ENCODE peak calls at places on chromosomes 4 and X, in four cellular contexts. S, Y, U and V are unnamed samples. For H3K9me3, the result is how much of the 10 kb centered on the place peaks cover.

GRCh38 chr4:150722908-150723362 is 141.0 kb downstream of the MAB21L2 start:
- DNase-seq in S (peak), Y (no peak), U (peak), V (peak)

GRCh38 chr4:153222790-153223417 is 18.7 kb downstream of the TRIM2 start:
- DNase-seq in U (peak), S (peak), Y (peak), V (peak)

GRCh38 chrX:131287556-131288179 is 1.4 kb downstream of the IGSF1 start:
- DNase-seq in S (no peak), U (no peak), Y (no peak), V (peak)

GRCh38 chr4:148961526-148961925 is 519.3 kb upstream of the NR3C2 start:
- DNase-seq in Y (no peak), U (no peak), S (no peak), V (no peak)

GRCh38 chrX:152865232-152865920 is 32.5 kb upstream of the ZNF185 start:
- DNase-seq in S (no peak), Y (no peak), U (no peak), V (no peak)

GRCh38 chr4:41142946-41143720 is 71.2 kb downstream of the APBB2 start:
- DNase-seq in Y (no peak), S (no peak), U (peak), V (peak)

GRCh38 chr4:112348488-112349158 is 51.5 kb downstream of the ALPK1 start:
- DNase-seq in U (peak), Y (no peak), S (peak), V (peak)

GRCh38 chrX:7261672-7262332 is 113.8 kb upstream of the PUDP start:
- DNase-seq in S (no peak), Y (no peak), U (no peak), V (no peak)

GRCh38 chr4:80694178-80694577 is 336.3 kb upstream of the BMP3 start:
- DNase-seq in S (no peak), Y (no peak), U (no peak), V (no peak)

GRCh38 chr4:88804234-88804633 is 106.6 kb upstream of the NAP1L5 start:
- DNase-seq in U (no peak), Y (no peak), S (no peak), V (no peak)

GRCh38 chrX:9966775-9967408 is at the start of gene CLDN34:
- DNase-seq in Y (no peak), S (no peak), U (no peak), V (no peak)

GRCh38 chr4:124566030-124566429 is 146.5 kb downstream of the ANKRD50 start:
- DNase-seq in U (no peak), Y (no peak), S (no peak), V (no peak)

GRCh38 chr4:76681996-76682395 is 215.9 kb downstream of the SOWAHB start:
- DNase-seq in S (no peak), Y (no peak), U (no peak), V (no peak)

GRCh38 chr4:102172341-102172740 is 172.9 kb downstream of the SLC39A8 start:
- DNase-seq in U (no peak), Y (no peak), S (no peak), V (no peak)

GRCh38 chr4:90486346-90486745 is 359.2 kb downstream of the CCSER1 start:
- DNase-seq in S (no peak), U (no peak), Y (no peak), V (no peak)

GRCh38 chrX:45849261-45849660 is 648.6 kb upstream of the DIPK2B start:
- DNase-seq in U (peak), Y (no peak), S (no peak), V (peak)

GRCh38 chrX:72031118-72031517 is 100.6 kb downstream of the RTL5 start:
- DNase-seq in Y (no peak), U (no peak), S (no peak), V (no peak)

GRCh38 chrX:30280428-30280827 is 28.8 kb downstream of the NR0B1 start:
- DNase-seq in S (no peak), U (no peak), Y (no peak), V (no peak)

GRCh38 chr4:183834252-183834651 is 70.9 kb upstream of the STOX2 start:
- DNase-seq in U (no peak), Y (no peak), S (no peak), V (no peak)

GRCh38 chr4:1746265-1746691 is 25.0 kb downstream of the TACC3 start:
- DNase-seq in Y (peak), S (peak), U (peak), V (peak)

GRCh38 chrX:28120076-28120475 is 138.8 kb upstream of the DCAF8L1 start:
- DNase-seq in Y (no peak), U (no peak), S (no peak), V (no peak)

GRCh38 chr4:118047043-118047442 is 12.8 kb downstream of the NDST3 start:
- DNase-seq in Y (no peak), S (no peak), U (no peak), V (no peak)
- H3K9me3 ChIP-seq in Y (under half), S (under half), U (under half), V (under half)

GRCh38 chr4:168978001-168978700 is 31.9 kb downstream of the CBR4 start:
- DNase-seq in S (no peak), U (no peak), Y (no peak), V (no peak)

DNA sequence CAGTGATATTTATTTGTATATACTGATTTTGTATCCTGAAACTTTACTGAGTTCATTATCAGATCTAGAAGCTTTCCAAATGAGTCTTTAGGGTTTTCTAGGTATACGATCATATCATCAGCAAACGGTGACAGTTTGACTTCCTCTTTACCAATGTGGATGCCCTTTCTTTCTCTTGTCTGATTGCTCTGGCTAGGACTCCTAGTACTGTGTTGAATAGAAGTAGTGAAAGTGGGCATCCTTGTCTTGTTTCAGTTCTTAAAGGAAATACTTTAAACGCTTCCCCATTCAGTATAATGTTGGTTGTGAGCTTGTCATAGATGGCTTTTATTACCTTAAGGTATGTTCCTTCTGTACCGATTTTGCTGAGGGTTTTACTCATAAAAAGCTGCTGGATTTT is 37.5 kb downstream of the CBR4 start:
- DNase-seq in S (no peak), Y (no peak), U (no peak), V (no peak)
- H3K9me3 ChIP-seq in S (under half), Y (under half), U (under half), V (under half)

GRCh38 chrX:55240788-55241187 is 20.6 kb downstream of the PAGE5 start:
- DNase-seq in U (no peak), S (no peak), Y (no peak), V (no peak)
- H3K9me3 ChIP-seq in U (under half), S (under half), Y (under half), V (under half)

DNA sequence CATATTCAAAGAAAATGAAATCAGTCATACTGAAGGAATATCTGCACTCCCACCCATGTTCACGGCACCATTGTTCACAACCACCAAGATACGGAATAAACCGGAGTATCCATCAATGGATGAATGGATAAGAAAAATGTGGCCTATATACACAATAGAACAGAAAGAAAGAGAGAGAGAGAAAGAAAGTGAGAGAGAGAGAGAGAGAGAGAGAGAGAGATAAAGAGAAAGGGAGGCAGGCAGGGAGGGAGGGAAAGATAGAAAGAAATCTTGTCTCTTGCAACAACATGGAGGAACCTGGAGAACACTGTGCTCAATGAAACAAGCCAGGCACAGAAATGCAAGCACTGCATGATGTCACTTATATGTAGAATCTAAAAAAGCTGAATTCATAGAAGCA is 52.4 kb downstream of the ANKRD17 start:
- DNase-seq in Y (no peak), U (no peak), S (no peak), V (no peak)
- H3K9me3 ChIP-seq in Y (under half), U (under half), S (under half), V (under half)

GRCh38 chr4:189092596-189092995 is 848.1 kb upstream of the FRG1 start:
- DNase-seq in S (no peak), U (peak), Y (no peak), V (no peak)
- H3K9me3 ChIP-seq in S (under half), U (under half), Y (under half), V (under half)

DNA sequence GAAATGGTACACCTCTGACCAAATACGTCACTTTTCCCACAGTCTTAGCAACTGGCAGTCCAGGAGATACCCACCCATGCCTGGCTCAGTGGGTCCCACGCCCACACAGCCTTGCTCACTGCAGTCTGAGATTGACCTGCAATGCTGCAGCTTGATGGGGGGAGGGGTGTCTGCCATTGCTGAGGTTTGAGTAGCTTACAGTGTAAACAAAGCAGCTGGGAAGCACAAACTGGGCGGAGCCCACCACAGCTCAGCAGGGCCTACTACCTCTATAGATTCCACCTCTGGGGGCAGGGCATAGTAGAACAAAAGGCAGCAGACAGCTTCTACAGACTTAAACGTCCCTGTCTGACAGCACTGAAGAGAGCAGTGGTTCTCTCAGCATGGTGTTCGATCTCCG is 52.7 kb downstream of the AMER1 start:
- DNase-seq in S (peak), U (no peak), Y (no peak), V (peak)
- H3K9me3 ChIP-seq in S (under half), U (under half), Y (under half), V (under half)

DNA sequence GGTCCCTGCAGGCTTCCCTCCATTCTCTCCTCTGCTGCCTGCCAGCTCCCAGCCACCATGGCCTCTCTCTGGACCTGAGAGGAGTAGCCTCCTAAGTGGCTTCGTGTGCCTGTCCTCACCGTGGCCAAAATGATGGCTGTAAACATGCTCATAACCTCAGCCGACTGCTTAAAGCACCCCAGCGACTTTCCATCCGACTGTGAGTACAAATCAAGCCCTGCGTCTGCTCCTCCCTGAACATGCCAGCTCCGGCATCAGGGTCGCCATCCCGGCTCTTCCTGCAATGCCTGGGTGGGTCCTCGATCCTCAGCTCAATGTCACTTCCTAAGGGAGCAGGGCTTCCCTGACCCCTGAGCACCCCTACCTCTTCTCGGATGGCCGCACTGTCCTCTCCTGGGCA is 3.3 kb upstream of the SORCS2 start:
- DNase-seq in U (no peak), S (peak), Y (no peak), V (no peak)
- H3K9me3 ChIP-seq in U (under half), S (under half), Y (under half), V (under half)

GRCh38 chr4:155336242-155336641 is 40.5 kb downstream of the MAP9 start:
- DNase-seq in S (no peak), U (no peak), Y (no peak), V (no peak)
- H3K9me3 ChIP-seq in S (under half), U (under half), Y (under half), V (under half)

DNA sequence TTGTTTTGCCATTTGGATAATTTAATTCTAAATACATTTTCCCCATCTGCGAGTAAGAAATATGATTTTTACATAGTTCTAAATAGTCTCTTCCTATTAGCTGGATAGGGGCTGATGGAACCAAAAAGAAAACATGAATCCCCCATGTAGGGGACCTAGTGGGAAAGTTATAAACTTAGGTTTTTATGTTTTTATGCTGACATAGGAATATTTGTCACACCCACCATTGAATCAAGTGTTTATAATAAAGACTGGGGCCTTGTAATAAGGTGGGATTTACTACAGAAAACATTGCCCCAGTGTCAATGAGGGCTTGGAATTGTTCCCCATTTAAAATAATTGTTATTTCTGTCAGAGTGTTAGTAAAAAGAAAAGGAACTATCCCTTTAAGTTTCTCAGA is 2506.6 kb downstream of the PCDH7 start:
- DNase-seq in Y (no peak), U (no peak), S (no peak), V (no peak)
- H3K9me3 ChIP-seq in Y (under half), U (under half), S (under half), V (under half)

GRCh38 chrX:154365052-154365600 is 9.3 kb downstream of the FLNA start:
- DNase-seq in S (no peak), Y (no peak), U (no peak), V (no peak)
- H3K9me3 ChIP-seq in S (under half), Y (under half), U (under half), V (under half)